ENCODE peak calls at places on chromosomes 16 and 17, in nine cellular contexts. One of them, this sample, is unnamed.

GRCh38 chr17:7261377-7262191 is 694 bp downstream of the CLDN7 start:
- DNase-seq in Peyer's patch: no peak
- DNase-seq in heart right ventricle: no peak
- DNase-seq in mammary epithelial cell: no peak
- DNase-seq in thoracic aorta: no peak
- DNase-seq in fibroblast of lung: no peak
- DNase-seq in tibial artery: no peak
- DNase-seq in cardiac muscle cell: no peak
- DNase-seq in fibroblast of mammary gland: no peak
- DNase-seq in this sample: no peak

GRCh38 chr16:75250089-75250808 is 1.2 kb downstream of the BCAR1 start:
- DNase-seq in mammary epithelial cell: no peak
- DNase-seq in tibial artery: no peak
- DNase-seq in cardiac muscle cell: no peak
- DNase-seq in Peyer's patch: peak; percentile 79
- DNase-seq in heart right ventricle: peak; percentile 62
- DNase-seq in fibroblast of mammary gland: no peak
- DNase-seq in fibroblast of lung: no peak
- DNase-seq in thoracic aorta: no peak
- DNase-seq in this sample: peak; percentile 27

GRCh38 chr17:17298108-17298507 is 5.1 kb upstream of the NT5M start:
- DNase-seq in Peyer's patch: no peak
- DNase-seq in mammary epithelial cell: no peak
- DNase-seq in fibroblast of lung: no peak
- DNase-seq in thoracic aorta: no peak
- DNase-seq in cardiac muscle cell: no peak
- DNase-seq in tibial artery: no peak
- DNase-seq in heart right ventricle: no peak
- DNase-seq in fibroblast of mammary gland: peak; percentile 62
- DNase-seq in this sample: no peak

GRCh38 chr17:44354582-44355309 is 8.9 kb downstream of the FAM171A2 start:
- DNase-seq in heart right ventricle: no peak
- DNase-seq in thoracic aorta: no peak
- DNase-seq in Peyer's patch: peak; percentile 86
- DNase-seq in fibroblast of mammary gland: no peak
- DNase-seq in cardiac muscle cell: peak; percentile 37
- DNase-seq in fibroblast of lung: no peak
- DNase-seq in mammary epithelial cell: no peak
- DNase-seq in tibial artery: no peak
- DNase-seq in this sample: no peak

GRCh38 chr16:74448990-74449389 is 27.7 kb upstream of the CLEC18B start:
- DNase-seq in mammary epithelial cell: peak; percentile 81
- DNase-seq in fibroblast of lung: peak; percentile 95
- DNase-seq in thoracic aorta: peak; percentile 18
- DNase-seq in Peyer's patch: peak; percentile 80
- DNase-seq in heart right ventricle: peak; percentile 89
- DNase-seq in tibial artery: peak; percentile 86
- DNase-seq in fibroblast of mammary gland: peak; percentile 99
- DNase-seq in cardiac muscle cell: peak; percentile 97
- DNase-seq in this sample: peak; percentile 90

GRCh38 chr17:9671559-9671958 is 26.2 kb downstream of the USP43 start:
- DNase-seq in Peyer's patch: no peak
- DNase-seq in mammary epithelial cell: no peak
- DNase-seq in thoracic aorta: no peak
- DNase-seq in fibroblast of lung: no peak
- DNase-seq in tibial artery: no peak
- DNase-seq in cardiac muscle cell: no peak
- DNase-seq in fibroblast of mammary gland: no peak
- DNase-seq in heart right ventricle: no peak
- DNase-seq in this sample: no peak

GRCh38 chr16:265711-266110 is 10.0 kb downstream of the RGS11 start:
- DNase-seq in heart right ventricle: no peak
- DNase-seq in Peyer's patch: peak; percentile 79
- DNase-seq in fibroblast of mammary gland: no peak
- DNase-seq in mammary epithelial cell: peak; percentile 30
- DNase-seq in tibial artery: no peak
- DNase-seq in cardiac muscle cell: no peak
- DNase-seq in thoracic aorta: no peak
- DNase-seq in fibroblast of lung: no peak
- DNase-seq in this sample: no peak

GRCh38 chr17:1644493-1645206 is 882 bp downstream of the SCARF1 start:
- DNase-seq in mammary epithelial cell: peak; percentile 82
- DNase-seq in Peyer's patch: peak; percentile 68
- DNase-seq in thoracic aorta: no peak
- DNase-seq in tibial artery: no peak
- DNase-seq in cardiac muscle cell: peak; percentile 25
- DNase-seq in fibroblast of mammary gland: peak; percentile 48
- DNase-seq in heart right ventricle: peak; percentile 49
- DNase-seq in fibroblast of lung: peak; percentile 67
- DNase-seq in this sample: peak; percentile 30

GRCh38 chr16:19294156-19294649 is 8.7 kb downstream of the CLEC19A start:
- DNase-seq in fibroblast of mammary gland: peak; percentile 13
- DNase-seq in cardiac muscle cell: peak; percentile 73
- DNase-seq in fibroblast of lung: no peak
- DNase-seq in heart right ventricle: peak; percentile 57
- DNase-seq in thoracic aorta: no peak
- DNase-seq in tibial artery: peak; percentile 81
- DNase-seq in mammary epithelial cell: no peak
- DNase-seq in Peyer's patch: peak; percentile 63
- DNase-seq in this sample: no peak

GRCh38 chr17:69335018-69335417 is 8.1 kb upstream of the ABCA5 start:
- DNase-seq in fibroblast of mammary gland: peak; percentile 52
- DNase-seq in Peyer's patch: no peak
- DNase-seq in tibial artery: no peak
- DNase-seq in heart right ventricle: no peak
- DNase-seq in fibroblast of lung: peak; percentile 39
- DNase-seq in mammary epithelial cell: peak; percentile 51
- DNase-seq in thoracic aorta: no peak
- DNase-seq in cardiac muscle cell: peak; percentile 54
- DNase-seq in this sample: peak; percentile 42

GRCh38 chr17:47791025-47791424 is 30.6 kb downstream of the OSBPL7 start:
- DNase-seq in fibroblast of mammary gland: no peak
- DNase-seq in fibroblast of lung: no peak
- DNase-seq in tibial artery: no peak
- DNase-seq in thoracic aorta: no peak
- DNase-seq in mammary epithelial cell: no peak
- DNase-seq in cardiac muscle cell: no peak
- DNase-seq in Peyer's patch: peak; percentile 21
- DNase-seq in heart right ventricle: no peak
- DNase-seq in this sample: no peak

GRCh38 chr16:87964049-87964448 is 12.8 kb downstream of the BANP start:
- DNase-seq in heart right ventricle: no peak
- DNase-seq in mammary epithelial cell: no peak
- DNase-seq in tibial artery: no peak
- DNase-seq in Peyer's patch: no peak
- DNase-seq in fibroblast of mammary gland: peak; percentile 46
- DNase-seq in fibroblast of lung: peak; percentile 66
- DNase-seq in cardiac muscle cell: no peak
- DNase-seq in thoracic aorta: no peak
- DNase-seq in this sample: peak; percentile 75

GRCh38 chr16:54921229-54921824 is 9.3 kb upstream of the IRX5 start:
- DNase-seq in heart right ventricle: no peak
- DNase-seq in mammary epithelial cell: peak; percentile 51
- DNase-seq in fibroblast of mammary gland: peak; percentile 74
- DNase-seq in Peyer's patch: no peak
- DNase-seq in cardiac muscle cell: peak; percentile 17
- DNase-seq in tibial artery: no peak
- DNase-seq in thoracic aorta: no peak
- DNase-seq in fibroblast of lung: peak; percentile 39
- DNase-seq in this sample: no peak

GRCh38 chr17:2777242-2777867 is 18.9 kb upstream of the RAP1GAP2 start:
- DNase-seq in cardiac muscle cell: no peak
- DNase-seq in Peyer's patch: no peak
- DNase-seq in fibroblast of mammary gland: no peak
- DNase-seq in mammary epithelial cell: no peak
- DNase-seq in tibial artery: no peak
- DNase-seq in thoracic aorta: no peak
- DNase-seq in heart right ventricle: no peak
- DNase-seq in fibroblast of lung: no peak
- DNase-seq in this sample: no peak
- TF ChIP-seq CTCF in cardiac muscle cell: no peak
- TF ChIP-seq CTCF in Peyer's patch: no peak
- TF ChIP-seq CTCF in fibroblast of mammary gland: no peak
- TF ChIP-seq CTCF in mammary epithelial cell: no peak
- TF ChIP-seq CTCF in tibial artery: no peak
- TF ChIP-seq CTCF in thoracic aorta: no peak
- TF ChIP-seq CTCF in heart right ventricle: no peak
- TF ChIP-seq CTCF in fibroblast of lung: no peak
- TF ChIP-seq CTCF in this sample: no peak

DNA sequence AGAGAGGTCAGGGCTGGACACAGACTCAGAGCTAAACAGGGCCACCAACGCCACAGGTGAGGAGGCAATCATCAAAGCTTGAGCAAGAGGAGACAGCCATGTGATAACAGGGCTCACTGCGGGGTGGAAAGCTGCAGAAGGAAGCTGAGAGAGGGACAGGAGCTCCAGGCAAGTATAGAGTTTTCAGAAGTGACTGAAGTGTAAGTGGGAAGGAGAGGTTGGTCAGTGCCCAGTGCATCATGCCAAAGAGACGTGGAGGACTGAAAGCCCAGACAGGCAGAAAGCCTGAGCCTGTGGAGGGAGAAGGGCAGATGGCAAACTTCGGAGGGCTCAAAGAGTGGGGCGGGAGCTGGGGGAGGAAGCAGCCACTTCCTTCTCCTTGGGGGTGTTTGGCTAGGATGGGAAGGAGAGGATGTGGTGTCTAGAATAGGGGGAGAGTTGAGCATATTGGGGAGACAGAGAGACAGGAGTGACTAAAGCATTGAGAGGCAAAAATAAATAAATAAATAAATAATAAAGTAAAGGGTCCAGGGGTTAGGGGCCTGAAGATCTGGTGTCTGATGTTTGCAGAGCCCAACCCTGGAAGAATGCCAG is 2.6 kb downstream of the KIFC3 start:
- DNase-seq in Peyer's patch: no peak
- DNase-seq in tibial artery: no peak
- DNase-seq in fibroblast of mammary gland: no peak
- DNase-seq in thoracic aorta: no peak
- DNase-seq in mammary epithelial cell: no peak
- DNase-seq in fibroblast of lung: no peak
- DNase-seq in cardiac muscle cell: no peak
- DNase-seq in heart right ventricle: no peak
- DNase-seq in this sample: no peak
- H3K4me3 ChIP-seq in Peyer's patch: no peak overlapping the region
- H3K4me3 ChIP-seq in tibial artery: no peak overlapping the region
- H3K4me3 ChIP-seq in fibroblast of mammary gland: no peak overlapping the region
- H3K4me3 ChIP-seq in thoracic aorta: peak overlapping the region; percentile 87
- H3K4me3 ChIP-seq in mammary epithelial cell: no peak overlapping the region
- H3K4me3 ChIP-seq in fibroblast of lung: no peak overlapping the region
- H3K4me3 ChIP-seq in cardiac muscle cell: no peak overlapping the region
- H3K4me3 ChIP-seq in heart right ventricle: peak overlapping the region; percentile 80
- H3K4me3 ChIP-seq in this sample: no peak overlapping the region

GRCh38 chr17:77054926-77055325 is 85.8 kb upstream of the SEC14L1 start:
- DNase-seq in heart right ventricle: no peak
- DNase-seq in cardiac muscle cell: no peak
- DNase-seq in mammary epithelial cell: no peak
- DNase-seq in fibroblast of mammary gland: no peak
- DNase-seq in thoracic aorta: no peak
- DNase-seq in fibroblast of lung: no peak
- DNase-seq in Peyer's patch: no peak
- DNase-seq in tibial artery: no peak
- DNase-seq in this sample: no peak

GRCh38 chr17:77045441-77046041 is 95.2 kb upstream of the SEC14L1 start:
- DNase-seq in fibroblast of mammary gland: peak; percentile 23
- DNase-seq in thoracic aorta: no peak
- DNase-seq in tibial artery: no peak
- DNase-seq in fibroblast of lung: peak; percentile 51
- DNase-seq in Peyer's patch: no peak
- DNase-seq in heart right ventricle: no peak
- DNase-seq in mammary epithelial cell: peak; percentile 96
- DNase-seq in cardiac muscle cell: peak; percentile 10
- DNase-seq in this sample: peak; percentile 20

DNA sequence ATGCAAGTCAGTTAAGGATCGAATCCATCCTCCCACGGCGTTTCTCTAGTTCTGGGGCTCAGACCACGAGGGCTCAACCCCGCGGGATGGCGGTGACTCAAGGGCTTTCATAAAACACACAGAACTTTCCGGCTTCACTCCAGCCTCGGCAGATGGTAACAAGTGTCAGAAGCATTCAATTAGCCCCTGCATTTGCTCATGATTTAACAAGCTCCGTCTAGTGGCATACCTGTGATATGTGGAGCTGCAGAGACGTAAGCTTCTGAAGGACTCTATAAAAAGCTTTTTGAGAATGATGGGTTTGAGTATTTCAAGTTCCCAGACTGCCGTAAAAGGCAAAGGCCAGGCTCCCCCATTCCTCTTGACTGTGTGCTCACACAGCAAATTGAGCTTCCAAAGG is 91.3 kb upstream of the SEC14L1 start:
- DNase-seq in Peyer's patch: no peak
- DNase-seq in fibroblast of mammary gland: peak; percentile 10
- DNase-seq in thoracic aorta: no peak
- DNase-seq in tibial artery: no peak
- DNase-seq in heart right ventricle: no peak
- DNase-seq in fibroblast of lung: peak; percentile 25
- DNase-seq in cardiac muscle cell: no peak
- DNase-seq in mammary epithelial cell: no peak
- DNase-seq in this sample: no peak
- TF ChIP-seq CTCF in Peyer's patch: no peak
- TF ChIP-seq CTCF in fibroblast of mammary gland: no peak
- TF ChIP-seq CTCF in thoracic aorta: no peak
- TF ChIP-seq CTCF in tibial artery: no peak
- TF ChIP-seq CTCF in heart right ventricle: no peak
- TF ChIP-seq CTCF in fibroblast of lung: no peak
- TF ChIP-seq CTCF in cardiac muscle cell: no peak
- TF ChIP-seq CTCF in mammary epithelial cell: no peak
- TF ChIP-seq CTCF in this sample: no peak

GRCh38 chr17:8611671-8612298 is 18.7 kb downstream of the MYH10 start:
- DNase-seq in fibroblast of mammary gland: peak; percentile 33
- DNase-seq in cardiac muscle cell: peak; percentile 92
- DNase-seq in thoracic aorta: no peak
- DNase-seq in mammary epithelial cell: no peak
- DNase-seq in fibroblast of lung: peak; percentile 88
- DNase-seq in Peyer's patch: no peak
- DNase-seq in heart right ventricle: no peak
- DNase-seq in tibial artery: no peak
- DNase-seq in this sample: peak; percentile 15
- H3K4me3 ChIP-seq in fibroblast of mammary gland: peak overlapping the region; percentile 25
- H3K4me3 ChIP-seq in cardiac muscle cell: no peak overlapping the region
- H3K4me3 ChIP-seq in thoracic aorta: peak overlapping the region; percentile 59
- H3K4me3 ChIP-seq in mammary epithelial cell: no peak overlapping the region
- H3K4me3 ChIP-seq in fibroblast of lung: peak overlapping the region; percentile 62
- H3K4me3 ChIP-seq in Peyer's patch: no peak overlapping the region
- H3K4me3 ChIP-seq in heart right ventricle: peak overlapping the region; percentile 19
- H3K4me3 ChIP-seq in tibial artery: peak overlapping the region; percentile 46
- H3K4me3 ChIP-seq in this sample: no peak overlapping the region

This sample was measured in astrocyte of the spinal cord.